ENCODE peak calls at places on chromosomes 2 and 18, in five cellular contexts. L is testis, E is lower lobe of right lung, O is hepatocyte, K is heart left ventricle. Y is an unnamed sample.

GRCh38 chr2:86175866-86176265 is 19.4 kb downstream of the IMMT start:
- DNase-seq in L (no peak), E (no peak), O (no peak), K (no peak), Y (no peak)

GRCh38 chr2:121285077-121285449 is at the start of gene TFCP2L1:
- DNase-seq in L (peak), E (peak), O (peak), K (no peak), Y (peak)

GRCh38 chr2:106332054-106332453 is 136.2 kb downstream of the RGPD3 start:
- DNase-seq in L (no peak), E (no peak), O (no peak), K (no peak), Y (no peak)

GRCh38 chr2:5693288-5694015 is 1.3 kb downstream of the SOX11 start:
- DNase-seq in L (no peak), E (no peak), O (peak), K (peak), Y (peak)

GRCh38 chr2:71614976-71615768 is 161.8 kb downstream of the DYSF start:
- DNase-seq in L (peak), E (peak), O (peak), K (peak), Y (peak)

GRCh38 chr2:170843656-170844055 is 27.0 kb downstream of the GAD1 start:
- DNase-seq in L (no peak), E (no peak), O (no peak), K (no peak), Y (peak)

GRCh38 chr18:70337139-70337972 is 48.5 kb downstream of the SOCS6 start:
- DNase-seq in L (no peak), E (no peak), O (peak), K (no peak), Y (peak)

GRCh38 chr2:16589465-16589864 is 76.2 kb downstream of the CYRIA start:
- DNase-seq in L (no peak), E (no peak), O (no peak), K (no peak), Y (no peak)

GRCh38 chr2:140975237-140975636 is 1155.6 kb downstream of the LRP1B start:
- DNase-seq in L (no peak), E (no peak), O (no peak), K (no peak), Y (peak)

GRCh38 chr2:98153402-98153938 is 66.5 kb downstream of the VWA3B start:
- DNase-seq in L (no peak), E (no peak), O (no peak), K (no peak), Y (no peak)

GRCh38 chr2:98145070-98145469 is 58.1 kb downstream of the VWA3B start:
- DNase-seq in L (no peak), E (no peak), O (no peak), K (no peak), Y (no peak)

DNA sequence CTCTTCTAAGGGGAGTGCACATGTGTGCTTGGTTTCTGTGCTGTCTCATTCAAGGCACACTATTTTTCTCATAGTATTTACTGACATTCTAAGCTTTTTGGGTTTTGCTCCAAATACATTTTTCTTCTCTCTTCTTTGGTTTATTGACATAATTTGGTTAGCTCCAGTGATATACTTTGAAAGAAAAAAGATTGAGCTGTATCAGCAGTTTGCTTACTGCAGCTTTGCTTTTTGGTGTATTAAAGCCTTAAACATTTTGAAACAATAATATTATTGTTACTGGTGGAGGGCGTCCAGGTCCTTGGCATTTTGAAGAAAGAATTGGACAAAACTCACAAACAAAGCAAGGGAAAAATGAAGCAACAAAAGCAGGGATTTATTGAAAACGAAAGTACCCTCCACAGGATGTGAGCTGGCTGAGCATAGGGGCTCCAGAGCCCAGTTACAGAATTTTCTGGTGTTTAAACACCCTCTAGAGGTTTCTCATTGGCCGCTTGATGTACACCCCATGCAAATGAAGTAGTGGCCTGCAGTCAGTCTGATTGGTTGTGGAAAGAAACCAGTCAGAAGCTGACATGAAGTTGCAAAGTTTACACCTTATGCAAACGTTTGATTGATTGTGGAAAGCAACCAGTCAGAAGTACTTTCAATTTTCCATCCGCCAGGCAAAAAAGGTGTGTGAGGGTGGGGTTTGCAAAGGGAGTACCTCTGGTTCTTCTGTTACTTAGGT is 62.2 kb downstream of the VWA3B start:
- DNase-seq in L (no peak), E (no peak), O (no peak), K (no peak), Y (peak)
- H3K4me3 ChIP-seq in L (no peak), E (peak), O (no peak), K (peak), Y (peak)

GRCh38 chr2:219687266-219687665 is 59.8 kb downstream of the SLC4A3 start:
- DNase-seq in L (no peak), E (no peak), O (no peak), K (no peak), Y (peak)

GRCh38 chr2:219687882-219688559 is 60.6 kb downstream of the SLC4A3 start:
- DNase-seq in L (no peak), E (no peak), O (no peak), K (no peak), Y (no peak)

GRCh38 chr2:219691551-219691950 is 64.1 kb downstream of the SLC4A3 start:
- DNase-seq in L (no peak), E (no peak), O (no peak), K (no peak), Y (no peak)

GRCh38 chr2:219689676-219690628 is 62.5 kb downstream of the SLC4A3 start:
- DNase-seq in L (peak), E (no peak), O (peak), K (no peak), Y (peak)

DNA sequence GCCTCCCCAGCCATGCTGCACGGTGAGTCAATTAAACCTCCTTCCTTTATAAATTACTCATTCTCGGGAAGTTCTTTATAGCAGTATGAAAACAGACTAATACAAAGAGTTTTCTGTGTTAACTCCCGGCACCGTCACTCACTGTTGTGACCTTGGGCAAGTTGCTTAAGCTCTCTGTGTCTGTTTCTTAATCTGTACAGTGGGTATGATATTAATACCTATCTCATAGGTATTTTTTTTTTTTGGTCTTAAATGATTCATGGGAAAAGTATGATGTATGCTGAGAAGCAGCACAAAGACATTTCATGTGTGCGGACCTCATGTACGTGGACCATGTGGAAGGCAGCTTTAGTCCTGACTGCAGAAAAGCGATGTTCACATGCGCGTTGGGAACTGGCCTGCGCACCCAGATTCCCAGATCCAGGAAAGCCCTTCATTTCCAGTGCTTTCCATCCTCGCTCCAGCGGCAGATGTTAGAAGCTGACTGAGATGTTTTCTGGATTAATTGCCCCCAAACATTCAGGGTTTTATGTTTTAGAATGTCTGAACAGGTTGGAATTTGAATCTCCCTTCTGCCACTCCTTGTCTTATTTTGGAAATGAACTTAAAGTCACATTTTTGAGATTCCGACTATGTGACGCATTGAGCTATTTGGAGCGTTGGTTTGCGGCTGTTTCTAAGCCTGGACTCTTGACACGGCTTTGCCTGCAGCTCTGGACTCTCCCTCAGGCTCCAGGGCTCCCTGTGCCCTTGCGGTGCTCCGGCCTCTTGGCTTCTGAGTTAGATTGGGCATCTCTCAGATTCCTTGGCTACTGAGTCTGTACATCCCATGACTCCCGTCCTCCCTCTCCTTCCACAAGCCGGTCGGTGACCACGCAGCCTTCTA is 61.4 kb downstream of the SLC4A3 start:
- DNase-seq in L (no peak), E (no peak), O (peak), K (peak), Y (peak)
- TF ChIP-seq CTCF in L (no peak), E (no peak), O (no peak), K (no peak), Y (no peak)

DNA sequence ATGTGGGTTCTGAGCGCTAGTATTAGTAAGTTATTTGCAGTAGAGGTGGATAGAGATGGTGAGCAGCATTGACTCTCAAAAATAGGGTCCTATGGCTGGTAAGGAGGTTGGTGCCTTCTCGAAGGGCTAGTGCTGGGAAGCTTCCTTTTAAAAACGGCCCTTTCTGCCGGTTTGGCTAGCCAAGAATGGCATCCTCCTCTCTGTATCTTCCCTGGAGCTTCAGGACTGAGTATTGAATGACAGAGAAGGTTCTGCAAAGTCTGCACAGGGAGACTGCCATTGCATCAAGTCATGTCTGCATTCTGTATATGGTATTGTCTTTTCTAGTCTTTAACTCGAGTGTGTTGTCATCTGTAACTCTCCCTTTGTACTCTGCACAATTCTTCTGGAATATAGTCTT is 1.0 kb downstream of the LDLRAD4 start:
- DNase-seq in L (no peak), E (no peak), O (no peak), K (no peak), Y (no peak)
- H3K4me3 ChIP-seq in L (peak), E (peak), O (peak), K (peak), Y (no peak)

DNA sequence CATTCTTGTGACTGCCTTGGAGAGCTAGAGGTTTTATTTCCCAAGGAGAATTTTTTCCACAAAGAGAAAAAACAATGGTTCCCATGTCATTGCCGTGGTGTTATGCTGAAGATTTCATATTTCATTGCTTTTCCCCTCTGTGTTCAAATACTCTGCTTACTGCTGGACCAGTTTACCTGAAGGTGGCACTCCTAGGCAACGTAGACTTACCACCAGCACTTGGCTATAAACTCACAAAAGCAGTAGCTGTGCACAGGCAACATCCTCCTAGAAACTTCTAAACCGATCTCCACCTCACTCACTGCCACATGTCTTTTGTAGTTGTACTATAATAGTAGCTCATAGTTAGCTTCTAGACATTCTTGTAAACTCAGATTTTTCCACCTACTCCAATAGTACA is 1319.7 kb upstream of the CRIM1 start:
- DNase-seq in L (no peak), E (no peak), O (peak), K (no peak), Y (no peak)
- TF ChIP-seq CTCF in L (no peak), E (no peak), O (peak), K (no peak), Y (no peak)

Y was measured in choroid plexus epithelial cell.